ENCODE peak calls at places on chromosomes 5 and 9, in nine cellular contexts. I, Y, R, Q, H, D, V, M and T are unnamed samples.

GRCh38 chr9:82456621-82457020 is 468.0 kb downstream of the SPATA31D1 start:
- DNase-seq in D (no peak), R (no peak), H (no peak), V (peak), Q (no peak), M (no peak), Y (no peak), I (peak), T (no peak)

GRCh38 chr5:69528015-69528414 is 32.0 kb upstream of the GTF2H2C start:
- DNase-seq in M (no peak), Q (no peak), Y (no peak), I (no peak), H (no peak), V (no peak), D (no peak), R (no peak), T (peak)

GRCh38 chr9:112091805-112092204 is 83.3 kb downstream of the SUSD1 start:
- DNase-seq in I (peak), H (no peak), R (no peak), M (no peak), V (no peak), Q (no peak), Y (no peak), D (peak), T (no peak)

GRCh38 chr9:20394928-20395327 is 227.4 kb downstream of the MLLT3 start:
- DNase-seq in R (no peak), V (no peak), D (no peak), Q (no peak), M (no peak), Y (no peak), H (no peak), I (peak), T (no peak)

GRCh38 chr9:77589046-77589795 is 58.9 kb downstream of the GNA14 start:
- DNase-seq in Q (no peak), H (no peak), D (peak), V (no peak), R (no peak), M (no peak), Y (no peak), I (no peak), T (peak)

GRCh38 chr9:14441976-14442651 is 128.2 kb upstream of the NFIB start:
- DNase-seq in V (no peak), I (peak), M (no peak), R (no peak), Q (no peak), D (no peak), H (peak), Y (peak), T (peak)

GRCh38 chr5:169944922-169945675 is 35.2 kb downstream of the INSYN2B start:
- DNase-seq in Q (no peak), I (no peak), D (no peak), Y (no peak), H (no peak), M (no peak), V (no peak), R (no peak), T (no peak)

GRCh38 chr5:54860321-54860720 is 125.1 kb downstream of the ESM1 start:
- DNase-seq in I (no peak), R (no peak), V (no peak), Q (no peak), Y (no peak), H (no peak), D (peak), M (no peak), T (no peak)

GRCh38 chr9:91785403-91785917 is 164.6 kb downstream of the ROR2 start:
- DNase-seq in M (no peak), I (no peak), V (no peak), H (no peak), Q (no peak), R (no peak), Y (no peak), D (no peak), T (no peak)

GRCh38 chr5:107698286-107698685 is 27.5 kb upstream of the EFNA5 start:
- DNase-seq in I (no peak), V (peak), H (no peak), M (no peak), Q (no peak), D (no peak), Y (no peak), R (no peak), T (no peak)

GRCh38 chr5:123156577-123157296 is 67.7 kb downstream of the PRDM6 start:
- DNase-seq in M (no peak), R (no peak), I (no peak), D (peak), V (peak), Q (no peak), Y (no peak), H (no peak), T (peak)

GRCh38 chr9:78778843-78779486 is 482.0 kb downstream of the PSAT1 start:
- DNase-seq in R (no peak), M (no peak), V (no peak), I (no peak), Y (no peak), Q (no peak), H (no peak), D (no peak), T (no peak)

GRCh38 chr5:141574122-141574510 is 44.7 kb downstream of the DIAPH1 start:
- DNase-seq in H (no peak), Y (no peak), D (no peak), V (no peak), I (no peak), R (no peak), M (no peak), Q (no peak), T (no peak)

GRCh38 chr5:180618487-180618829 is 27.2 kb upstream of the SCGB3A1 start:
- DNase-seq in Q (no peak), Y (no peak), M (no peak), H (no peak), V (no peak), I (no peak), D (no peak), R (no peak), T (no peak)

GRCh38 chr5:143494162-143494561 is 90.7 kb upstream of the NR3C1 start:
- DNase-seq in R (no peak), I (no peak), M (no peak), Y (no peak), D (no peak), V (peak), H (no peak), Q (no peak), T (no peak)

GRCh38 chr9:127561491-127562270 is 50.4 kb upstream of the STXBP1 start:
- DNase-seq in Q (no peak), R (no peak), I (no peak), M (no peak), H (no peak), D (peak), V (peak), Y (no peak), T (peak)

GRCh38 chr5:96114736-96115466 is 153.2 kb upstream of the ELL2 start:
- DNase-seq in V (no peak), R (no peak), Q (no peak), M (no peak), H (no peak), D (no peak), I (no peak), Y (no peak), T (no peak)

GRCh38 chr5:18984559-18985080 is 1003.4 kb downstream of the CDH18 start:
- DNase-seq in D (no peak), R (no peak), V (no peak), M (no peak), I (no peak), Q (no peak), H (no peak), Y (no peak), T (no peak)

GRCh38 chr9:112921549-112921948 is 30.9 kb upstream of the SLC46A2 start:
- DNase-seq in M (no peak), Q (no peak), I (peak), D (peak), R (no peak), H (peak), Y (no peak), V (no peak), T (peak)

GRCh38 chr5:14364576-14365472 is 216.8 kb upstream of the OTULINL start:
- DNase-seq in V (no peak), H (peak), M (peak), Y (no peak), D (no peak), Q (no peak), R (no peak), I (peak), T (peak)

GRCh38 chr5:150541895-150542294 is 34.0 kb downstream of the NDST1 start:
- DNase-seq in I (no peak), D (no peak), V (no peak), Y (no peak), H (no peak), M (no peak), Q (no peak), R (no peak), T (no peak)

GRCh38 chr5:69276422-69277174 is 41.9 kb downstream of the CDK7 start:
- DNase-seq in R (no peak), H (no peak), V (peak), D (no peak), Q (no peak), M (no peak), Y (no peak), I (no peak), T (no peak)

GRCh38 chr5:149680810-149681221 is 49.3 kb upstream of the PPARGC1B start:
- DNase-seq in M (no peak), D (no peak), Y (no peak), H (no peak), V (no peak), R (no peak), Q (peak), I (no peak), T (no peak)

GRCh38 chr5:156327306-156327705 is 342 bp downstream of the SGCD start:
- DNase-seq in M (no peak), V (no peak), H (no peak), I (no peak), R (no peak), Q (no peak), D (no peak), Y (no peak), T (no peak)

GRCh38 chr5:44246986-44247385 is 142.2 kb downstream of the FGF10 start:
- DNase-seq in Q (no peak), D (no peak), Y (no peak), R (no peak), H (no peak), V (peak), I (no peak), M (no peak), T (no peak)

GRCh38 chr9:129656795-129657390 is 8.6 kb upstream of the PRRX2 start:
- DNase-seq in Q (no peak), V (peak), Y (no peak), H (no peak), R (no peak), D (peak), I (no peak), M (no peak), T (peak)

GRCh38 chr9:100322954-100323536 is 29.7 kb downstream of the TEX10 start:
- DNase-seq in H (peak), D (peak), V (no peak), Q (no peak), R (no peak), I (peak), M (peak), Y (peak), T (peak)